ENCODE peak calls at places on chromosomes 11 and 22, in four cellular contexts. O is T-helper 2 cell; F is activated CD4-positive, alpha-beta T cell treated with anti-CD3 and anti-CD28 coated beads for 24 hours; T is stimulated activated CD4-positive, alpha-beta T cell treated with anti-CD3 and anti-CD28 coated beads, Interleukin-15, amount 100 ng/mL, for 1 hour. H is an unnamed sample.

GRCh38 chr11:59009661-59010060 is 70.4 kb downstream of the GLYATL1 start:
- DNase-seq in O (no peak), F (no peak), T (no peak), H (no peak)

GRCh38 chr11:13891911-13892310 is 70.6 kb upstream of the SPON1 start:
- DNase-seq in O (no peak), F (no peak), T (no peak), H (no peak)

GRCh38 chr11:117287668-117288067 is 3.5 kb upstream of the BACE1-AS start:
- DNase-seq in O (no peak), F (no peak), T (no peak), H (no peak)

GRCh38 chr11:73359930-73360742 is 16.1 kb upstream of the RELT start:
- DNase-seq in O (peak), F (no peak), T (no peak), H (peak)

GRCh38 chr11:82577246-82577645 is 156.4 kb downstream of the FAM181B start:
- DNase-seq in O (no peak), F (no peak), T (no peak), H (no peak)

GRCh38 chr11:133999355-133999754 is 42.6 kb upstream of the IGSF9B start:
- DNase-seq in O (no peak), F (no peak), T (no peak), H (no peak)

GRCh38 chr11:118622376-118623290 is 15.2 kb downstream of the PHLDB1 start:
- DNase-seq in O (no peak), F (no peak), T (no peak), H (no peak)

GRCh38 chr11:19954899-19955298 is 205.4 kb downstream of the DBX1 start:
- DNase-seq in O (no peak), F (no peak), T (no peak), H (no peak)

GRCh38 chr11:73957654-73958361 is 7.0 kb downstream of the DNAJB13 start:
- DNase-seq in O (no peak), F (no peak), T (no peak), H (no peak)

GRCh38 chr22:50656122-50657070 is 16.2 kb upstream of the SHANK3 start:
- DNase-seq in O (no peak), F (no peak), T (no peak), H (no peak)

GRCh38 chr11:104784684-104785460 is 113.4 kb downstream of the CASP12 start:
- DNase-seq in O (no peak), F (no peak), T (no peak), H (no peak)

GRCh38 chr11:63944987-63945386 is 6.2 kb downstream of the NAA40 start:
- DNase-seq in O (no peak), F (no peak), T (no peak), H (peak)

GRCh38 chr11:59012942-59013256 is 73.2 kb upstream of the GLYATL1B start:
- DNase-seq in O (no peak), F (no peak), T (no peak), H (peak)

GRCh38 chr22:50264946-50265669 is 3.6 kb upstream of the MAPK12 start:
- DNase-seq in O (no peak), F (no peak), T (no peak), H (no peak)

GRCh38 chr22:33828302-33828701 is 92.0 kb downstream of the LARGE1 start:
- DNase-seq in O (no peak), F (no peak), T (no peak), H (no peak)

GRCh38 chr22:22375586-22376351 is 131.2 kb downstream of the VPREB1 start:
- DNase-seq in O (no peak), F (no peak), T (no peak), H (no peak)

GRCh38 chr11:112751312-112751711 is 209.9 kb upstream of the NCAM1 start:
- DNase-seq in O (no peak), F (no peak), T (no peak), H (no peak)

GRCh38 chr11:18115360-18116127 is 9.7 kb upstream of the SAAL1 start:
- DNase-seq in O (peak), F (peak), T (peak), H (no peak)

GRCh38 chr11:29306527-29306926 is 710.3 kb downstream of the KCNA4 start:
- DNase-seq in O (no peak), F (no peak), T (no peak), H (no peak)

GRCh38 chr11:77748266-77748665 is 72.3 kb downstream of the RSF1 start:
- DNase-seq in O (no peak), F (no peak), T (no peak), H (no peak)

GRCh38 chr11:126981635-126982034 is 18.9 kb downstream of the KIRREL3 start:
- DNase-seq in O (no peak), F (no peak), T (no peak), H (no peak)

GRCh38 chr11:5288108-5288911 is 13.4 kb downstream of the OR51B4 start:
- DNase-seq in O (no peak), F (no peak), T (no peak), H (no peak)

GRCh38 chr11:94504689-94505293 is 7.5 kb upstream of the C11orf97 start:
- DNase-seq in O (no peak), F (no peak), T (no peak), H (no peak)

GRCh38 chr11:32939046-32939445 is 46.4 kb downstream of the QSER1 start:
- DNase-seq in O (no peak), F (no peak), T (no peak), H (no peak)

GRCh38 chr11:114886644-114887259 is 208.4 kb downstream of the NXPE2 start:
- DNase-seq in O (no peak), F (no peak), T (no peak), H (no peak)